ENCODE peak calls at places on chromosomes 1 and 21, in eight cellular contexts. T is GM13976, Q is cardiac muscle cell, H is uterus, Y is heart left ventricle, B is mammary epithelial cell, R is fibroblast of lung, S is mucosa of descending colon. I is an unnamed sample.

GRCh38 chr21:28396421-28396820 is 596.3 kb downstream of the LTN1 start:
- DNase-seq in S (no peak), Y (no peak), T (no peak), R (no peak), B (peak; percentile 64), Q (no peak), H (no peak), I (no peak)

GRCh38 chr1:202280595-202280994 is 61.1 kb downstream of the UBE2T start:
- DNase-seq in Q (no peak), Y (no peak), S (no peak), H (no peak), R (no peak), B (no peak), T (no peak), I (no peak)

GRCh38 chr1:92721886-92722285 is 63.0 kb downstream of the EVI5 start:
- DNase-seq in R (no peak), T (no peak), H (no peak), B (no peak), Y (no peak), Q (no peak), S (no peak), I (no peak)

GRCh38 chr1:222392571-222392970 is 155.3 kb downstream of the HHIPL2 start:
- DNase-seq in Q (no peak), R (peak; percentile 90), Y (no peak), S (no peak), B (no peak), T (no peak), H (no peak), I (no peak)

GRCh38 chr1:16372535-16373340 is 5.7 kb downstream of the SZRD1 start:
- DNase-seq in T (no peak), B (no peak), Q (no peak), Y (no peak), H (no peak), R (no peak), S (no peak), I (no peak)

GRCh38 chr1:7334475-7335035 is 436.5 kb upstream of the VAMP3 start:
- DNase-seq in R (peak; percentile 76), B (peak; percentile 88), Y (peak; percentile 29), T (no peak), S (no peak), H (no peak), Q (no peak), I (peak; percentile 68)

GRCh38 chr1:46408356-46409062 is 14.4 kb downstream of the FAAH start:
- DNase-seq in H (no peak), Q (no peak), R (peak; percentile 23), T (no peak), S (peak; percentile 15), Y (no peak), B (no peak), I (no peak)

GRCh38 chr1:109959974-109960744 is 24.4 kb upstream of the AHCYL1 start:
- DNase-seq in Y (no peak), S (no peak), Q (peak; percentile 62), H (no peak), R (peak; percentile 80), T (no peak), B (peak; percentile 14), I (peak; percentile 58)

GRCh38 chr1:236868625-236869467 is 73.8 kb downstream of the MTR start:
- DNase-seq in Y (no peak), H (no peak), R (peak; percentile 54), Q (peak; percentile 70), B (peak; percentile 41), T (peak; percentile 42), S (no peak), I (peak; percentile 76)

GRCh38 chr1:46180082-46180616 is 3.9 kb upstream of the P3R3URF start:
- DNase-seq in Q (peak; percentile 44), R (no peak), S (peak; percentile 95), B (peak; percentile 85), H (no peak), Y (no peak), T (no peak), I (peak; percentile 85)

GRCh38 chr1:209527993-209528392 is 55.5 kb upstream of the CAMK1G start:
- DNase-seq in T (no peak), H (no peak), B (peak; percentile 74), Q (no peak), S (no peak), R (peak; percentile 23), Y (no peak), I (peak; percentile 36)

GRCh38 chr1:22207605-22208264 is 64.8 kb upstream of the WNT4 start:
- DNase-seq in T (no peak), R (no peak), B (no peak), Q (no peak), S (no peak), H (no peak), Y (no peak), I (no peak)

GRCh38 chr1:160400646-160401486 is 502 bp downstream of the VANGL2 start:
- DNase-seq in R (peak; percentile 6), S (peak; percentile 45), H (peak; percentile 31), T (no peak), B (no peak), Q (peak; percentile 60), Y (no peak), I (no peak)

GRCh38 chr1:29356663-29357062 is 120.3 kb downstream of the PTPRU start:
- DNase-seq in Q (no peak), R (no peak), H (no peak), T (no peak), S (peak; percentile 54), Y (no peak), B (no peak), I (peak; percentile 16)

GRCh38 chr1:29357452-29357851 is 121.1 kb downstream of the PTPRU start:
- DNase-seq in B (no peak), T (no peak), H (no peak), S (no peak), Y (no peak), R (no peak), Q (no peak), I (no peak)

GRCh38 chr1:29352719-29353420 is 116.5 kb downstream of the PTPRU start:
- DNase-seq in T (no peak), Y (no peak), B (no peak), Q (no peak), S (no peak), R (no peak), H (no peak), I (no peak)

GRCh38 chr1:29354511-29355098 is 118.3 kb downstream of the PTPRU start:
- DNase-seq in B (peak; percentile 20), R (no peak), S (no peak), Q (no peak), H (no peak), Y (no peak), T (no peak), I (peak; percentile 24)

DNA sequence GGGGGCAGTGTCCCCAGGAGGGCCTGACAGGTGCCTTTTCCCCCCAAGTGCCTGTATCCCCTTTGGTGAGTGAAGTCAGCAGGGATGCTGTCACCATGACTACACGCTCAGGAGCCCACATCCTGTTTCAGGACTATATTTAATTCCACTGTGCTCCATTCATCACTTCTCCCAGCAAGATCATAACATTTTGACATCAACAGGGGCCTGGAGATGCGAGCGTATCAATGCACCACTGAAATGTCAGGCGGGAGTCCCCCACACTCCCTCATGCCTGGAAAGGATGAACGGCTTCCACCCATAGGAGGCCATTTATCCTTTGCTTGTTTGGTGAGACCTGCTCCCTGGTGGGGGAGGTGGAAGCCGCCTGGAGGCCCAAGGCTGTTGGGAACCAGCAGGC is 119.1 kb downstream of the PTPRU start:
- DNase-seq in Q (no peak), Y (no peak), S (no peak), H (no peak), T (no peak), B (no peak), R (no peak), I (no peak)
- TF ChIP-seq CTCF in Q (no peak), Y (no peak), S (no peak), H (no peak), T (no peak), B (no peak), R (no peak), I (no peak)

GRCh38 chr1:37705399-37705798 is 13.1 kb downstream of the CDCA8 start:
- DNase-seq in R (no peak), Y (no peak), S (no peak), T (no peak), Q (no peak), H (peak; percentile 32), B (no peak), I (no peak)
- TF ChIP-seq CTCF in R (no peak), Y (no peak), S (no peak), T (no peak), Q (no peak), H (no peak), B (no peak), I (no peak)

GRCh38 chr1:17829579-17829978 is 74.4 kb downstream of the ACTL8 start:
- DNase-seq in Q (no peak), H (no peak), Y (peak; percentile 52), B (no peak), R (no peak), S (no peak), T (no peak), I (no peak)

GRCh38 chr1:17828991-17829390 is 73.9 kb downstream of the ACTL8 start:
- DNase-seq in Q (no peak), T (no peak), Y (no peak), R (no peak), S (no peak), B (no peak), H (no peak), I (no peak)

GRCh38 chr1:17825273-17826164 is 70.4 kb downstream of the ACTL8 start:
- DNase-seq in R (no peak), Y (no peak), H (no peak), S (no peak), Q (no peak), B (no peak), T (no peak), I (no peak)

GRCh38 chr1:17822741-17823426 is 67.8 kb downstream of the ACTL8 start:
- DNase-seq in T (no peak), Y (no peak), S (no peak), R (no peak), H (no peak), B (no peak), Q (no peak), I (no peak)

GRCh38 chr1:17826165-17826488 is 71.0 kb downstream of the ACTL8 start:
- DNase-seq in S (peak; percentile 77), T (peak; percentile 65), Q (peak; percentile 60), H (peak; percentile 17), R (peak; percentile 27), Y (peak; percentile 23), B (no peak), I (peak; percentile 23)
- TF ChIP-seq CTCF in S (peak; percentile 61), T (peak; percentile 27), Q (peak; percentile 85), H (no peak), R (peak; percentile 74), Y (peak; percentile 51), B (peak; percentile 38), I (peak; percentile 45)

GRCh38 chr21:46635324-46636180 is at the start of gene PRMT2:
- DNase-seq in Y (peak; percentile 97), B (peak; percentile 95), S (peak; percentile 100), H (peak; percentile 98), T (peak; percentile 100), Q (peak; percentile 98), R (peak; percentile 92), I (peak; percentile 97)

GRCh38 chr21:46636181-46636512 is 673 bp downstream of the PRMT2 start:
- DNase-seq in S (no peak), B (no peak), T (no peak), R (no peak), Q (no peak), Y (no peak), H (no peak), I (no peak)

GRCh38 chr21:46634427-46634826 is 1.0 kb upstream of the PRMT2 start:
- DNase-seq in B (no peak), S (no peak), Y (no peak), Q (no peak), R (no peak), H (no peak), T (no peak), I (no peak)

GRCh38 chr21:46633561-46633960 is 1.9 kb upstream of the PRMT2 start:
- DNase-seq in H (no peak), S (no peak), Y (no peak), B (no peak), T (no peak), R (no peak), Q (no peak), I (no peak)

GRCh38 chr21:46634966-46635323 is 529 bp upstream of the PRMT2 start:
- DNase-seq in H (no peak), Q (peak; percentile 76), B (peak; percentile 60), S (no peak), T (no peak), R (peak; percentile 87), Y (peak; percentile 65), I (peak; percentile 66)
- TF ChIP-seq CTCF in H (peak; percentile 27), Q (peak; percentile 36), B (peak; percentile 28), S (no peak), T (peak; percentile 4), R (peak; percentile 25), Y (no peak), I (no peak)